ENCODE peak calls at places on chromosomes 13 and 19, in four cellular contexts. E is cardiac fibroblast, L is fibroblast of mammary gland, M is GM23338. W is an unnamed sample.

GRCh38 chr13:21240586-21240985 is 64.1 kb downstream of the MRPL57 start:
- DNase-seq in E (peak), M (no peak), L (peak), W (peak)

GRCh38 chr13:81488021-81488420 is 1147.1 kb upstream of the SPRY2 start:
- DNase-seq in L (no peak), E (peak), M (no peak), W (no peak)

GRCh38 chr13:44243198-44243852 is 130.3 kb upstream of the SERP2 start:
- DNase-seq in L (peak), M (peak), E (peak), W (peak)

GRCh38 chr13:23488442-23488841 is 54.9 kb upstream of the SACS start:
- DNase-seq in M (no peak), L (no peak), E (peak), W (no peak)

GRCh38 chr13:31521466-31521865 is 217.9 kb upstream of the RXFP2 start:
- DNase-seq in E (no peak), M (no peak), L (peak), W (peak)

GRCh38 chr13:89740994-89741678 is 1606.4 kb upstream of the MIR17HG start:
- DNase-seq in L (no peak), M (no peak), E (no peak), W (no peak)

GRCh38 chr19:23542562-23542961 is 144.4 kb downstream of the ZNF675 start:
- DNase-seq in E (no peak), L (no peak), M (no peak), W (no peak)

GRCh38 chr19:41355802-41356201 is 2.1 kb upstream of the TGFB1 start:
- DNase-seq in M (no peak), L (no peak), E (no peak), W (no peak)

DNA sequence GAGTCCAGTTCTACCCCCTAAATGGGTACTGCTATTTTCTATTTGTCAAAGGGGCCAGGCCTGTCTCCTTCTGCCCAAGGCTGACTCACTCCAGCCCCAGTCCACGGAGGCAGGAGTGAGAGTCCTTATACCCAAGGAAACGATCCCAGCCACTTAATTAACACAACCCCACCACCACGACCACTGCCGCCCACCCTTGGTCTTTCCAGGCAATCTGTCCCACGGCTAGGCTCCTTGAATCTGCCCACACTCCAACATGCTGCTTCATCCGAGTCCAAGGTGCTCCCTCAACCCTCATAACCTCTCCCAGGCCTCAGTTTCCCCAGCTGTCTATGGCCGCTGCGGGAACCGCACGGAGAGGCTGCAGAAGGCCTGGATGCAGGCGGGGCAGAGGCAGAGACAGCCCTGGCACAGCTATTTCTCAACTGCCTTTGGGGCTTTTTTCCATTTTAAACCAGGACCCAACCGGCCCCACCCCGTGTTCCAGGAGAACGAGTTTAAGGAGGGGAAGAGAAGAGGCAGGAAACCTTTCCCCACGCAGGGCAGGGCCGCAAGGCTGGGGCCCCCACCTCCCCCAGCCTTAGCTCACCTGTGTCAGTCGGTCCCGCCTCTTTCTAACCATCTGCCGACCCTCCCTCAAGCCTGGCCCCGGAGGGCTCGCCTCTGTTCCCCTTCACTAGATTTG is 746 bp downstream of the RAB3D start:
- DNase-seq in M (no peak), L (no peak), E (no peak), W (no peak)
- H3K4me3 ChIP-seq in M (peak), L (peak), E (peak), W (peak)

GRCh38 chr13:107138987-107139386 is 571.0 kb upstream of the ARGLU1 start:
- DNase-seq in E (no peak), L (no peak), M (no peak), W (no peak)

GRCh38 chr13:107141767-107142166 is 573.8 kb upstream of the ARGLU1 start:
- DNase-seq in M (no peak), L (no peak), E (no peak), W (no peak)

GRCh38 chr13:107144432-107144831 is 576.5 kb upstream of the ARGLU1 start:
- DNase-seq in L (peak), E (peak), M (peak), W (no peak)

GRCh38 chr13:107133950-107134349 is 566.0 kb upstream of the ARGLU1 start:
- DNase-seq in E (no peak), M (no peak), L (no peak), W (no peak)

DNA sequence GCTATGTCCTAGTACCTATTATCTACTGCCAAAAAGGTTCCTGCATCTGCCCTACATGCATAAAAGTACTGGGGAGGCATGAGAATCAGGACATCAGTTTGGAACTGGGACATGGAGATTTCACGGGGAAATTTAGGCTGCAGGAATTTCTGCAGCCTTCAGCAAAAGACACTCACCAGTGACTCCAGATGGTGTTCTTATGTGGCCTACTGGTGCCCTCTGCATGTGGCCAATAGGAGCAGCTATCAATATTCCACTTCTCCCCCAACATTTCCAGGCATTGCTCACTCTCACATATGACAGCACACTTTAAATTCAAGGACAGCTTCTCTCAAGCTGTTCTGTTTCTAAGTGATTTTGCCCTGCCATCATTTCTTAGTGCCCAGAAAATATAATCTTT is 570.5 kb upstream of the ARGLU1 start:
- DNase-seq in L (peak), E (no peak), M (peak), W (peak)
- TF ChIP-seq CTCF in L (no peak), E (no peak), M (peak), W (no peak)

GRCh38 chr19:49896863-49897621 is at the start of gene IL4I1:
- DNase-seq in E (peak), L (no peak), M (no peak), W (peak)
- H3K4me3 ChIP-seq in E (no peak), L (no peak), M (no peak), W (no peak)

GRCh38 chr19:13240312-13241022 is 90.3 kb downstream of the IER2 start:
- DNase-seq in L (no peak), E (no peak), M (no peak), W (no peak)

GRCh38 chr19:13238891-13239534 is 88.8 kb downstream of the IER2 start:
- DNase-seq in L (no peak), M (no peak), E (no peak), W (no peak)

GRCh38 chr19:13243971-13244370 is 93.8 kb downstream of the IER2 start:
- DNase-seq in E (no peak), L (no peak), M (no peak), W (no peak)

GRCh38 chr19:13244920-13245319 is 94.7 kb downstream of the IER2 start:
- DNase-seq in L (no peak), E (no peak), M (no peak), W (no peak)

GRCh38 chr19:13241321-13242104 is 91.3 kb downstream of the IER2 start:
- DNase-seq in E (no peak), L (peak), M (peak), W (no peak)
- TF ChIP-seq CTCF in E (no peak), L (peak), M (peak), W (no peak)

DNA sequence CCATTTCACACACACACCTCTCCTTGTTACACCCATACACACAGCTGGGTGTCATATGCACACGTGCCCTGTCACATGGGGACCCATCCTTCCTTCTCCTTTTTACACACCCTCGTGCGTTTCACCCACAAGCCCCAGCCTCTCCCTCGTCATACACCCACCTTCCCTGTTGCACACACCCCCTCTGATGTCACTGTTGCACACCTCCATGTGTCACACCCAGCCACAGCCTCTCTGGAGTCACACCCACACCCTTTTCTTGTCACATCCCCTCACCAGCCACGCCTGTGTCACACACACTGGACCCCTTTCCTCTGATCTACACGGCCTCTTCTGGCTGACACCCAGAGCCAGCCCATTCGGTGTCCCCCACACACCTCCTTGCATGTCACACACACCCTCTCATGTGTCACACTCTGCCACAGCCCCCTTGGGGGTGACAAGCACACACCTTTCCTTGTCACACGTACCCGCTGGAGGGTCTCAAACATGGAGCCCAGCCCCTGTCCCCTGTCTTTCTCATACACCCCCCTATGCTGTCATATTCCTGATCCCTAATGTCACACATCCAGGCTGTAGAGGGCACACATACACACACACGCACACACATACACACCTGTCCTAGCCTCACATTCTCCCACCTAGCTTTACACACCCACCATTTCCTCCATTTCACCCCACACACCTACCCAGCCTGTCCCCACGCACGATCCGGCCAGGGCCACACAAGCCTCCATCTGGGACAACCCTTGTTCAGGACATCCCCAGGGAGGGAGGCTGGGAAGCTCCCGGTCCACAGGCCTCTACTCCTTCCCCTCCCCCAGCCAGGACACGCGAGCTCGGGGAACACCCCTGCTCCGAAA is 1.4 kb downstream of the NOVA2 start:
- DNase-seq in M (no peak), L (no peak), E (no peak), W (no peak)
- H3K4me3 ChIP-seq in M (peak), L (no peak), E (peak), W (no peak)

GRCh38 chr19:54648129-54648528 is 14.7 kb upstream of the LILRB4 start:
- DNase-seq in E (no peak), L (no peak), M (no peak), W (no peak)
- TF ChIP-seq CTCF in E (no peak), L (no peak), M (no peak), W (no peak)

GRCh38 chr19:9936151-9937000 is at the start of gene OLFM2:
- DNase-seq in E (no peak), M (peak), L (no peak), W (no peak)
- H3K4me3 ChIP-seq in E (peak), M (peak), L (no peak), W (peak)

GRCh38 chr19:35327642-35328041 is 1.3 kb upstream of the CD22 start:
- DNase-seq in M (peak), E (no peak), L (no peak), W (no peak)
- TF ChIP-seq CTCF in M (peak), E (no peak), L (peak), W (peak)

DNA sequence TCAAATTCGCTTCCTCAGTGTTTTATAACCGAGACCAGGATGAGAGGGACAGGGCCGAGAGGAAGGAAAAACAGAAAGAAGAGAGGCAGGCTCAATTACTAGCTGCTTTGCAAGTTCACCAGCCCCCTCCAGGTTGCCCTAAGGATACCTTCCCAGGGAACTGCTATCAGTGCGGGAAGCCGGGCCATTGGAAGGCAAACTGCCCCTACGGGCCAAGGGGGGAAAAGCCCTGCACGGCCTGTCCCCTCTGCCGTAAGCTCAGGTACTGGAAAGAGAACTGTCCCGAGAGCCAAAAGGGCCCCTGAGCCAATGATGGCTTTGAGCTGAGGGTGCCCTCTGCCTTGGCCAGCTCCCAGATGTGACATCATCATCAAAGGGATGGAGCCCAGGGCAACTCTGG is 3.2 kb upstream of the ERVV-1 start:
- DNase-seq in L (no peak), E (no peak), M (peak), W (no peak)
- H3K4me3 ChIP-seq in L (no peak), E (no peak), M (no peak), W (no peak)

W was measured in foreskin fibroblast.